ENCODE peak calls at places on chromosomes 16 and 17, in seven cellular contexts. J, Q, M, U, X, D and K are unnamed samples.

GRCh38 chr16:85555549-85556455 is 57.3 kb upstream of the GSE1 start:
- DNase-seq in U (no peak), D (no peak), M (no peak), Q (peak), X (peak), J (peak), K (no peak)

GRCh38 chr16:1433756-1434155 is 2.9 kb downstream of the PERCC1 start:
- DNase-seq in M (no peak), Q (no peak), J (no peak), D (no peak), U (no peak), X (no peak), K (no peak)

GRCh38 chr17:39591958-39592954 is 15.5 kb downstream of the NEUROD2 start:
- DNase-seq in D (no peak), J (peak), Q (peak), M (peak), X (peak), U (no peak), K (no peak)

GRCh38 chr16:15523092-15523541 is 88.7 kb downstream of the BMERB1 start:
- DNase-seq in X (peak), J (no peak), M (no peak), U (no peak), Q (no peak), D (no peak), K (no peak)

GRCh38 chr16:69481901-69482341 is 57.5 kb downstream of the CYB5B start:
- DNase-seq in M (peak), J (no peak), Q (no peak), X (no peak), D (no peak), U (no peak), K (no peak)

GRCh38 chr17:42179911-42180410 is 981 bp downstream of the KCNH4 start:
- DNase-seq in D (no peak), M (peak), U (no peak), J (peak), Q (peak), X (peak), K (no peak)

GRCh38 chr17:79009397-79010303 is at the start of gene CANT1:
- DNase-seq in D (peak), M (peak), Q (peak), X (peak), J (peak), U (peak), K (peak)

GRCh38 chr17:42456223-42457106 is 2.2 kb upstream of the ATP6V0A1 start:
- DNase-seq in M (peak), D (no peak), J (no peak), U (peak), X (no peak), Q (no peak), K (no peak)

GRCh38 chr16:86823895-86824671 is 245.7 kb downstream of the FOXL1 start:
- DNase-seq in M (no peak), X (no peak), Q (no peak), J (no peak), U (no peak), D (no peak), K (no peak)

GRCh38 chr17:72030067-72030899 is 90.5 kb upstream of the SOX9 start:
- DNase-seq in Q (no peak), D (no peak), M (no peak), U (peak), J (peak), X (peak), K (peak)

GRCh38 chr16:1493746-1494094 is 560 bp downstream of the TELO2 start:
- DNase-seq in M (no peak), J (no peak), U (no peak), D (no peak), X (no peak), Q (no peak), K (peak)

GRCh38 chr16:4687416-4687815 is 5.9 kb upstream of the NUDT16L1 start:
- DNase-seq in D (no peak), M (no peak), J (no peak), Q (no peak), U (no peak), X (no peak), K (no peak)
- TF ChIP-seq TAF1 in D (no peak), M (no peak), J (no peak), Q (no peak), U (no peak), X (no peak), K (no peak)

GRCh38 chr16:88743693-88744519 is 37.6 kb downstream of the CTU2 start:
- DNase-seq in U (no peak), D (peak), X (peak), Q (peak), M (peak), J (peak), K (peak)
- TF ChIP-seq TAF1 in U (no peak), D (no peak), X (no peak), Q (no peak), M (no peak), J (no peak), K (no peak)

GRCh38 chr17:10126554-10127493 is 71.6 kb downstream of the GAS7 start:
- DNase-seq in Q (peak), D (no peak), M (no peak), J (no peak), U (no peak), X (no peak), K (no peak)
- TF ChIP-seq TAF1 in Q (no peak), D (no peak), M (no peak), J (no peak), U (no peak), X (no peak), K (no peak)

DNA sequence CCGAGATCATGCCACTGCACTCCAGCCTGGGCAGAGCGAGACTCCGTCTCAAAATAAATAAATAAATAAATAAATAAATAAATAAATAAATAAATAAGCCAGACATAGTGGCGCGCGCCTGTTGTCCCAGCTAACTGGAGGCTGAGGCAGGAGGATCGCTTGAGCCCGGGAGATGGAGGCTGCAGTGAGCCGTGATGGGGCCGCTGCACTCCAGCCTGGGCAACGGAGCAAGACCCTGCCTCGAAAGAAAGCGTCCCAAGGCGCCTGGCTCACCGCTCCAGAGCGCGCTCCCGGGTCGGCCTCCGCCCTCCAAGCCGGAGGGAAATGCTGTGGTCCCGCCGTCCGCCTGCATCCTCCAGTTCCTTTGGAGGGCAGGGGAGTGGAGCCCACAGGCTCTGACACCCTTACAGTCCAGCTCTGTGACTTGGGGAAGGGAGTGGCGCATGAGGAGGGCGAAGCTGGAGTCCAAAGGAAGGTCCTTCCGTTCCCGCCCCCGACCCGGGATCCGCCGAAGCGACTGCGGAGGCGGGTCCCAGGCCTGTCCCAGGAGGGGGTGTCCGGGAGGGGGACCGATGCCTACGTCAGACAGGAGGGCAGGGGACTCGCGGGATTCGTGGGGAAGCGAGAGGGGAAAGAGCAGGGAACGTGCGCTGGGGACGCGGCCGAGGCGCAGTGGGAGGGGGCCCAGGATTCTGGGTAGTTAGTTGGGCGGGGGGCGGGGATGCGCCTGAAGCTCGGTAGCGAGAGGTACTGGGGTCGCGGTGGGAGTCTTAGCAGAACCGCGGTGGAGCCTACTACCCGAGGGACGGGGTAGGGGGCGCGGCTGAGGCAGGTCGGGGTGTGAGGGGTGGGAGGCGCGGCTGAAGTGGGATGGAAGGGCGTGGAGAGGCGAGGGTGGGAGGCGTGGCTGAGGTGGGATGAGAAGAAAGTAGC is 8.4 kb upstream of the TRPV2 start:
- DNase-seq in D (no peak), U (peak), X (no peak), J (peak), M (peak), Q (peak), K (peak)
- TF ChIP-seq TAF1 in D (no peak), U (no peak), X (no peak), J (peak), M (no peak), Q (no peak), K (no peak)

GRCh38 chr17:61477204-61477834 is 25.1 kb downstream of the TBX4 start:
- DNase-seq in X (no peak), D (no peak), U (no peak), Q (peak), J (peak), M (no peak), K (no peak)
- TF ChIP-seq TAF1 in X (no peak), D (no peak), U (no peak), Q (no peak), J (no peak), M (no peak), K (no peak)

GRCh38 chr17:67558740-67559380 is 158.9 kb upstream of the NOL11 start:
- DNase-seq in X (no peak), D (no peak), U (no peak), Q (no peak), M (peak), J (no peak), K (no peak)
- TF ChIP-seq TAF1 in X (no peak), D (no peak), U (no peak), Q (no peak), M (no peak), J (no peak), K (no peak)

DNA sequence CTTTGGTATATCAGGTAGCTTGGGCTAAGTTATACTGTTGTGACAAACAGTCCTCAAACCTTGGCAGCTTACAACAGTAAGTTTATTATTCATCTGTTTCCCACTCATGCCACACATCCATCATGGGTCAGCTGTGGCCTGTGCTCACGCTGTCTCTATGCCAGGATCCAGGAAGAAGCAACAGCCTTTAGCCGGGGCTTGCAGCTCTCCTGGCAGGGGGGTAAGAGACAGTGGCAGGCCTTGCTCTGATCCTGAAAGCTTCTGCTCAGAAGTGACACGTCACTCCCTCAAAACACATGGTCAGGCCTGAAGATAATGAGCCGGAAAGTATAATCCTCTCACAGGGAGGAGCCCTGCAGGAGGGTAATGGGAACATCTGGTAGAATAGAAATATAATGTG is 377.6 kb downstream of the CPPED1 start:
- DNase-seq in J (no peak), M (peak), U (no peak), X (no peak), Q (peak), D (no peak), K (no peak)
- TF ChIP-seq TAF1 in J (no peak), M (no peak), U (no peak), X (no peak), Q (no peak), D (no peak), K (no peak)